ENCODE peak calls at places on chromosomes 16 and 17, in five cellular contexts. Q, A, R, W and E are unnamed samples.

GRCh38 chr16:9489823-9490467 is 398.5 kb downstream of the HAPSTR1 start:
- DNase-seq in Q (peak), A (no peak), R (no peak), W (no peak), E (no peak)

GRCh38 chr17:28325221-28325620 is 6.2 kb downstream of the TMEM97 start:
- DNase-seq in Q (no peak), A (no peak), R (no peak), W (no peak), E (no peak)

GRCh38 chr16:56860226-56861020 is 4.6 kb upstream of the SLC12A3 start:
- DNase-seq in Q (no peak), A (no peak), R (no peak), W (peak), E (no peak)

GRCh38 chr17:59963738-59964454 is 644 bp downstream of the RNFT1 start:
- DNase-seq in Q (no peak), A (no peak), R (peak), W (peak), E (peak)

GRCh38 chr17:79192503-79193500 is 118.2 kb downstream of the ENGASE start:
- DNase-seq in Q (no peak), A (peak), R (peak), W (no peak), E (peak)

GRCh38 chr17:41516828-41517283 is 1.8 kb downstream of the KRT15 start:
- DNase-seq in Q (no peak), A (no peak), R (no peak), W (no peak), E (no peak)

GRCh38 chr17:58330997-58331814 is 2.6 kb upstream of the TSPOAP1 start:
- DNase-seq in Q (no peak), A (no peak), R (peak), W (no peak), E (no peak)

GRCh38 chr16:27824006-27824405 is 239.5 kb downstream of the GSG1L start:
- DNase-seq in Q (no peak), A (no peak), R (no peak), W (no peak), E (no peak)

GRCh38 chr17:78417531-78417909 is 39.1 kb downstream of the PGS1 start:
- DNase-seq in Q (no peak), A (no peak), R (no peak), W (no peak), E (no peak)

GRCh38 chr17:13204607-13205237 is 186.9 kb upstream of the ELAC2 start:
- DNase-seq in Q (no peak), A (no peak), R (no peak), W (no peak), E (no peak)

GRCh38 chr16:29807426-29808218 is 1.3 kb downstream of the MAZ start:
- DNase-seq in Q (peak), A (no peak), R (peak), W (peak), E (peak)

GRCh38 chr16:78130083-78130608 is 30.7 kb downstream of the WWOX start:
- DNase-seq in Q (no peak), A (no peak), R (no peak), W (no peak), E (no peak)

GRCh38 chr17:42311240-42312034 is 23.1 kb downstream of the STAT5A start:
- DNase-seq in Q (no peak), A (no peak), R (peak), W (peak), E (peak)

GRCh38 chr16:49168146-49168545 is 113.5 kb downstream of the CBLN1 start:
- DNase-seq in Q (no peak), A (no peak), R (no peak), W (no peak), E (no peak)

GRCh38 chr17:76872221-76872873 is 4.1 kb downstream of the MGAT5B start:
- DNase-seq in Q (peak), A (no peak), R (no peak), W (no peak), E (peak)

GRCh38 chr17:21510686-21511367 is 134.7 kb downstream of the KCNJ12 start:
- DNase-seq in Q (no peak), A (no peak), R (no peak), W (no peak), E (no peak)

GRCh38 chr17:76981545-76982295 is 113.5 kb downstream of the MGAT5B start:
- DNase-seq in Q (no peak), A (no peak), R (no peak), W (no peak), E (no peak)

GRCh38 chr17:5418858-5419355 is 555 bp downstream of the NUP88 start:
- DNase-seq in Q (peak), A (no peak), R (no peak), W (peak), E (peak)

GRCh38 chr16:85522842-85523601 is 90.1 kb upstream of the GSE1 start:
- DNase-seq in Q (no peak), A (no peak), R (no peak), W (no peak), E (peak)

GRCh38 chr17:60330731-60331130 is 61.2 kb downstream of the USP32 start:
- DNase-seq in Q (no peak), A (no peak), R (no peak), W (no peak), E (peak)

DNA sequence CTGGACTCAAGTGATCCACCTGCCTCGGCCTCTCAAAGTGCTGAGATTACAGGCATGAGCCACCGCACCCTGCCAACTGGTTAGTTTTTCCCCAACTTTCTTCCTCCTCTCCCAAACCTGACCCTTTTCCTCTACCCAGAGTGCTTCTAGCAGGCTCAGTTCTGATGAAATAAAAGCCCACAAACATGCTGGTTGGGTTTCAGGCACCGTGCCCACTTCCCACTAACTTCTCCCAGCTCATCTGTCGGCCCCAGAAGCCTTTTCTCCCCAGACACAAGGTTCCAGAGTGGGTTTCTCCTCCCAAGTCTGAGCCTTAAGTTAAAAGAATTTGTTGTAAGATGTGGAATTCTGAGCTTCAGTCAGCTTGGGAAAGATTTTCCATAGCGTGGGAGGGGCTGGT is 11.5 kb upstream of the SCN4A start:
- DNase-seq in Q (no peak), A (no peak), R (no peak), W (no peak), E (peak)
- TF ChIP-seq MAFK in Q (no peak), A (no peak), R (no peak), W (no peak), E (no peak)

DNA sequence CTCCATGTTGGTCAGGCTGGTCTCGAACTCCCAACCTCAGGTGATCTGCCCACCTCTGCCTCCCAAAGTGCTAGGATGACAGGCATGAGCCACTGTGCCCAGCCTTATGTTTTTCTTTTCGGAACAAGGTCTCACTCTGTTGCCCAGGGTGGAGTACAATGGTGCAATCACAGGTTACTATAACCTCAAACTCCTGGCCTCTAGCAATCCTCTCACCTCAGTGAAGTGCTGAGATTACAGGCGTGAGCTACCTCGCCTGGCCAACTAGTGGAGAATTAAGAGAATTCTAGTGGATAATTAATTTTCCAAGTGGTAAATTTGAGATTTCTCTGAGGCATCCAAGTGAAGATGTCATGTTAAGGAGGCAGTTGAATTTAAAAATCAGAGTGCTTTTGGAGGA is 2.9 kb upstream of the FBXO47 start:
- DNase-seq in Q (no peak), A (no peak), R (no peak), W (no peak), E (no peak)
- TF ChIP-seq MAFK in Q (no peak), A (no peak), R (no peak), W (no peak), E (no peak)

GRCh38 chr17:80575057-80575875 is 30.6 kb downstream of the RPTOR start:
- DNase-seq in Q (peak), A (peak), R (peak), W (peak), E (peak)
- TF ChIP-seq MAFK in Q (no peak), A (no peak), R (no peak), W (no peak), E (peak)

GRCh38 chr16:1991588-1992474 is 2.1 kb downstream of the SYNGR3 start:
- DNase-seq in Q (peak), A (peak), R (peak), W (no peak), E (peak)
- TF ChIP-seq MAFK in Q (no peak), A (no peak), R (no peak), W (no peak), E (no peak)

DNA sequence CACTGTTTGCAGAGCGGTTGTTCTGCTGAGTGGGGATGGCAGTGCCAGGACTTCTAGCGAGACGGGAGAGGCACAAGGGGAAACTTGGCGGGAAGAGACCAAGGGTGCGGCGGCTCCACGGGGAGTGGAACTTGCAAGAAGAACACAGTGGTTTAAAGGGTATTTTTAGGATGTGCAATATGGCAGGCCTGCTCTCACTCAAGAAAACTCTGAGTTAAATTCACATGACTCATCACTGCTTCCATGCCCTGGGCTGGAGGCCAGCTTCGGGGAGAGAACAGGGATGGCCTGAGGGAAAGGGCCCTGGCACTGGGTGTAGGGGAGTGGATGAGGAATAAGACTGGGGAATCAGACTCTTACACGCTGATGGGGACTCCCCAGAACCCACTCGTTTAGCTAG is 13.3 kb upstream of the CD300LD start:
- DNase-seq in Q (peak), A (no peak), R (no peak), W (no peak), E (peak)
- TF ChIP-seq MAFK in Q (peak), A (no peak), R (no peak), W (no peak), E (no peak)

DNA sequence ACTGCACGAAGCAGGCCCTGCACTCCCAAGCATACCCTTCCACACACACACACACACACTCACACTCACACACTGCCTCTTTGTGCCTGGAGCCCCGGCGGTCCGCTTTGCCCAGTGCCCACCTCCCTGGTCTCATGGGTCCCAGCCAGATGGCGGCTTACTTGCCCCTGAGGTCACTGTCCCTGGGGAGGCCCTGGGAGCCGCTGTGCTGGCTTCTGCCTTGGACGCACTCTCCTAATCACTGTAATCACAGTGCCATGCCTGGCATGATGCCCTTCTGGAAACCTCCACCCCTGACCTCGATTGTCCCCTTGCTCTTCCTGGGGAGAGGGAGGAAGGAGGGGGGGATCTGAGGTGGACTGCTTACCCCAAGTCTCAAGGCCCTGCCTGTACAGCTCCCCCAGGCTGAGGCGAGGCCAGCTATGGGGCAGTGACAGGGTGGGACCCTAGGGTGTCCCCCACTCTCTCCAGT is 36.0 kb downstream of the ARHGAP23 start:
- DNase-seq in Q (peak), A (no peak), R (no peak), W (no peak), E (no peak)
- TF ChIP-seq MAFK in Q (no peak), A (no peak), R (no peak), W (no peak), E (no peak)

DNA sequence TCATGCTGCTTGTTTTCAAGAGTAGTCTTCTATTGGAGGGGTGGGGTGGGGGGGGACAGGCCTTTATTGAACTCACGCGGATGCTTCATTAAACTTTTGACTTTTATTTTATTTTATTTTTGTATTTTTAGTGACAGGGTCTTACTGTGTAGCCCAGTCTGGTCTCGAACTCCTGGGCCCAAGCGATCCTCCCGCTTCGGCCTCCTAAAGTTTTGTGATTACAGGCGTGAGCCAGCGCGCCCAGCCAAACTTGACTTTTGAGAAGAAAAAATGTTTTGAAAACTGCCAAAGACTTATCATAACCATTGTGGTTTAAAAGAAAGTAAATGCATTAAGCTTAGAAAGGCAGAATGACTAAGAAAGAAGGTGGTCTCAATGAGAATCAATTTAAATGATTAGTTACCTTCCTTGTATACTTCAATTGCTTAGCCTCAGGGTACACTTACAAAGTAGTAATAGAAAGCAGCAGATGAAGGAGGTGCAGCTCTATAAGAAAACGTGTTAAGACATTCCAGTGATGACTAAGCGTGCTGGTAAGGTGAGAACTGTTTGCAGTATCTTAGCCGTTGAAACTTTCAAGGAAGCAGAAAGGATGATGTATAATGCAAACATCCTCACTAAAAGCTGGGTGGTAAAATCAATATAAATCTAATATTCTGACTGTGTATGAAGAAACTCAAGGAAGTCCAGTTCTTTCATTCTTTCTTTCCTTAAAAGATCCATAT is 1.2 kb downstream of the AP2B1 start:
- DNase-seq in Q (peak), A (no peak), R (no peak), W (no peak), E (peak)
- TF ChIP-seq MAFK in Q (peak), A (no peak), R (no peak), W (no peak), E (no peak)